ENCODE peak calls at places on chromosome 5, in four cellular contexts. Z, Y, B and D are unnamed samples.

GRCh38 chr5:138724470-138725146 is 28.6 kb upstream of the CTNNA1 start:
- DNase-seq in Y (peak), B (no peak), Z (no peak), D (no peak)

GRCh38 chr5:140108093-140109049 is 5.5 kb upstream of the PURA start:
- DNase-seq in B (no peak), Y (peak), Z (no peak), D (peak)

GRCh38 chr5:36125868-36126267 is 25.8 kb downstream of the LMBRD2 start:
- DNase-seq in Z (no peak), B (no peak), Y (no peak), D (no peak)

GRCh38 chr5:50667079-50667652 is 729 bp downstream of the PARP8 start:
- DNase-seq in Y (peak), B (no peak), Z (no peak), D (peak)

GRCh38 chr5:154898210-154898609 is 39.8 kb downstream of the CNOT8 start:
- DNase-seq in Y (no peak), Z (no peak), B (no peak), D (no peak)

GRCh38 chr5:151121652-151122051 is 35.9 kb downstream of the ANXA6 start:
- DNase-seq in Y (no peak), B (no peak), Z (no peak), D (no peak)

GRCh38 chr5:14443665-14444064 is 137.9 kb upstream of the OTULINL start:
- DNase-seq in B (no peak), Y (no peak), Z (no peak), D (no peak)

GRCh38 chr5:67211926-67212325 is 15.3 kb upstream of the CD180 start:
- DNase-seq in B (no peak), Y (no peak), Z (no peak), D (no peak)

GRCh38 chr5:62585306-62585705 is 6.7 kb downstream of the LRRC70 start:
- DNase-seq in Z (no peak), Y (no peak), B (no peak), D (no peak)

GRCh38 chr5:137091473-137091872 is 407.7 kb downstream of the SPOCK1 start:
- DNase-seq in Z (no peak), B (no peak), Y (no peak), D (no peak)

GRCh38 chr5:133370904-133371303 is 241.4 kb downstream of the FSTL4 start:
- DNase-seq in B (no peak), Z (no peak), Y (no peak), D (no peak)

GRCh38 chr5:3878267-3878666 is 282.6 kb downstream of the IRX1 start:
- DNase-seq in Y (no peak), Z (no peak), B (no peak), D (no peak)

GRCh38 chr5:122429545-122430327 is 117.7 kb downstream of the SNCAIP start:
- DNase-seq in Z (no peak), Y (no peak), B (no peak), D (no peak)

GRCh38 chr5:1502046-1502736 is 21.6 kb downstream of the LPCAT1 start:
- DNase-seq in B (no peak), Z (no peak), Y (no peak), D (no peak)

GRCh38 chr5:116032991-116033390 is 719 bp downstream of the ARL14EPL start:
- DNase-seq in Y (no peak), B (no peak), Z (no peak), D (no peak)

GRCh38 chr5:109682383-109682782 is 7.3 kb upstream of the MAN2A1 start:
- DNase-seq in Z (no peak), B (no peak), Y (no peak), D (no peak)

GRCh38 chr5:4976918-4977317 is 163.2 kb upstream of the ADAMTS16 start:
- DNase-seq in Z (no peak), Y (no peak), B (no peak), D (no peak)

GRCh38 chr5:89260254-89260653 is 377.3 kb upstream of the MEF2C start:
- DNase-seq in Z (no peak), Y (no peak), B (no peak), D (no peak)

GRCh38 chr5:3155029-3155428 is 403.6 kb upstream of the IRX2 start:
- DNase-seq in Y (no peak), B (no peak), Z (no peak), D (no peak)

GRCh38 chr5:156147948-156148285 is 179.0 kb upstream of the SGCD start:
- DNase-seq in Y (no peak), Z (no peak), B (no peak), D (no peak)

GRCh38 chr5:52995914-52996313 is 6.8 kb downstream of the ITGA2 start:
- DNase-seq in B (no peak), Y (no peak), Z (no peak), D (no peak)

GRCh38 chr5:128854931-128855330 is 110.4 kb upstream of the SLC27A6 start:
- DNase-seq in Y (no peak), B (no peak), Z (no peak), D (no peak)

GRCh38 chr5:41508696-41509398 is 1.6 kb downstream of the PLCXD3 start:
- DNase-seq in Y (no peak), B (no peak), Z (no peak), D (peak)

GRCh38 chr5:41510176-41510831 is at the start of gene PLCXD3:
- DNase-seq in Y (peak), Z (no peak), B (no peak), D (peak)

GRCh38 chr5:41508186-41508585 is 2.2 kb downstream of the PLCXD3 start:
- DNase-seq in B (no peak), Z (no peak), Y (no peak), D (no peak)

GRCh38 chr5:41509399-41510175 is 814 bp downstream of the PLCXD3 start:
- DNase-seq in Y (peak), Z (no peak), B (no peak), D (peak)

GRCh38 chr5:41507501-41507900 is 2.9 kb downstream of the PLCXD3 start:
- DNase-seq in Z (no peak), B (no peak), Y (no peak), D (no peak)
- TF ChIP-seq TCF12 in Z (no peak), B (no peak), Y (no peak), D (no peak)

GRCh38 chr5:31637851-31638250 is 1.1 kb upstream of the PDZD2 start:
- DNase-seq in Z (no peak), B (no peak), Y (no peak), D (peak)
- TF ChIP-seq TCF12 in Z (no peak), B (no peak), Y (no peak), D (no peak)

GRCh38 chr5:101102506-101102905 is 199.4 kb upstream of the ST8SIA4 start:
- DNase-seq in B (peak), Y (no peak), Z (no peak), D (no peak)
- TF ChIP-seq TCF12 in B (no peak), Y (no peak), Z (no peak), D (no peak)

GRCh38 chr5:142492781-142493281 is 168.0 kb upstream of the SPRY4 start:
- DNase-seq in B (no peak), Z (no peak), Y (no peak), D (no peak)
- TF ChIP-seq TCF12 in B (no peak), Z (no peak), Y (no peak), D (no peak)

GRCh38 chr5:77311217-77311571 is 100.7 kb downstream of the PDE8B start:
- DNase-seq in Y (no peak), Z (no peak), B (no peak), D (no peak)
- TF ChIP-seq TCF12 in Y (no peak), Z (no peak), B (no peak), D (no peak)

DNA sequence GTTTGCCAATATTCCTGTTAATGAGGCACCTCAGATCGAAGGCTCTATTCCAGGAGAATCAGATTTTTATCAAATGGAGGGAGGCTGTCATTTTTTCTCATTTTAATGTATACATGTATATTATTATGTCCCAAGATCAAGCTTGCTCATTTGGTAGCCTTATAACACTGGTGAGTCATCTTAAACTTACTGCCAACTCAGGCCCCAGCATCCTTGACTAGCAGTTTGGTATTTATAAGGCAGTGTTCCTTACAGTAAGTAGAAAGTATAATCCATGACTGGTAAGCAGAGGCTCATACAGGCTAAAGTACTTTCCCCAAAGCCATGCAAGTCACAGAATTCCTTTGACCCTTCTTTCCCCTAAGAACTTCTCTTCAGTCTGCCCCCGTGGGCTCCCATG is 90.7 kb upstream of the NR3C1 start:
- DNase-seq in Y (no peak), B (no peak), Z (no peak), D (no peak)
- TF ChIP-seq TCF12 in Y (no peak), B (no peak), Z (no peak), D (no peak)

GRCh38 chr5:6686916-6687409 is 26.3 kb upstream of the TENT4A start:
- DNase-seq in Z (no peak), Y (no peak), B (peak), D (no peak)
- TF ChIP-seq TCF12 in Z (no peak), Y (no peak), B (no peak), D (no peak)

GRCh38 chr5:100693481-100693880 is 158.3 kb downstream of the FAM174A start:
- DNase-seq in B (no peak), Z (no peak), Y (no peak), D (no peak)

GRCh38 chr5:100694100-100694499 is 158.9 kb downstream of the FAM174A start:
- DNase-seq in Y (no peak), B (no peak), Z (no peak), D (no peak)

GRCh38 chr5:100691545-100691944 is 156.4 kb downstream of the FAM174A start:
- DNase-seq in Y (no peak), Z (no peak), B (no peak), D (no peak)

GRCh38 chr5:100691085-100691484 is 155.9 kb downstream of the FAM174A start:
- DNase-seq in Z (no peak), B (no peak), Y (no peak), D (no peak)

DNA sequence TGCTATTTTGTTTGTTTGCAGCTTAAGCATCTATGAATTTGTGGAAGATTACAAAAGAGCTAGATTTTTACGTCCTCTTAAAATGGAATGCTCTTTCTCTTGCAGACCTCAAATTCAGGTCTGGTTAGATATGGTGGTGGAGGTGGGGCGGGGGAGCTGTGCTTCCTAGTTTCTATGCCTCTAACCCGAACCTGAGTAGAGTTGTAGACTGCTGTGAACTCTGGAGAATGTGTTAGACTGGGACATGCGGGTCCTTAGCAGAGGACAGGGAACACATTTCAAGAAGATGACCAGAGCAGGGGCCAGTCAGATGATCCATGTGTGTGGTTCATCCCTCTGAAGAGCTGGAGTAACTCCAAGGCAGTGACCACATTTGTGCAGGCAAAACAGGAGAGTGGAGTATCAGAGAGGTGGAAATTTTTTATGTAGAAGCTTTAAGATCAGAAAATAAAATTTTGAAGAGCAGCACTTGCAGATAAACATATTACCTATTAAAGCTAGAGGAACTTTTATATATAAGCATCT is 154.9 kb downstream of the FAM174A start:
- DNase-seq in Y (no peak), B (no peak), Z (no peak), D (no peak)
- TF ChIP-seq TCF12 in Y (no peak), B (no peak), Z (no peak), D (peak)

GRCh38 chr5:79510638-79511037 is 3.3 kb downstream of the HOMER1 start:
- DNase-seq in Y (no peak), B (no peak), Z (no peak), D (no peak)
- TF ChIP-seq TCF12 in Y (no peak), B (no peak), Z (no peak), D (no peak)